ENCODE peak calls at places on chromosome 14, in four cellular contexts. One of them, this sample, is unnamed.
A peak's percentile ranks its signal among the peaks of the same experiment; 100 is the strongest.

GRCh38 chr14:100416921-100417451 is 93.8 kb downstream of the SLC25A47 start:
- DNase-seq in stimulated activated CD4-positive, alpha-beta T cell treated with anti-CD3 and anti-CD28 coated beads, Interleukin-2, amount 100 ng/mL, for 48 hours: no peak
- DNase-seq in HFF-Myc: no peak
- DNase-seq in hepatic stellate cell: peak; percentile 65
- DNase-seq in this sample: no peak

GRCh38 chr14:54189358-54190354 is 207.2 kb upstream of the CDKN3 start:
- DNase-seq in stimulated activated CD4-positive, alpha-beta T cell treated with anti-CD3 and anti-CD28 coated beads, Interleukin-2, amount 100 ng/mL, for 48 hours: no peak
- DNase-seq in HFF-Myc: peak; percentile 77
- DNase-seq in hepatic stellate cell: peak; percentile 48
- DNase-seq in this sample: no peak

GRCh38 chr14:89807151-89807550 is 147.4 kb downstream of the EFCAB11 start:
- DNase-seq in stimulated activated CD4-positive, alpha-beta T cell treated with anti-CD3 and anti-CD28 coated beads, Interleukin-2, amount 100 ng/mL, for 48 hours: no peak
- DNase-seq in HFF-Myc: no peak
- DNase-seq in hepatic stellate cell: no peak
- DNase-seq in this sample: no peak

GRCh38 chr14:51443195-51444018 is 203.4 kb downstream of the TMX1 start:
- DNase-seq in stimulated activated CD4-positive, alpha-beta T cell treated with anti-CD3 and anti-CD28 coated beads, Interleukin-2, amount 100 ng/mL, for 48 hours: no peak
- DNase-seq in HFF-Myc: peak; percentile 36
- DNase-seq in hepatic stellate cell: no peak
- DNase-seq in this sample: no peak

GRCh38 chr14:71583246-71583645 is 349.0 kb upstream of the RGS6 start:
- DNase-seq in stimulated activated CD4-positive, alpha-beta T cell treated with anti-CD3 and anti-CD28 coated beads, Interleukin-2, amount 100 ng/mL, for 48 hours: no peak
- DNase-seq in HFF-Myc: no peak
- DNase-seq in hepatic stellate cell: no peak
- DNase-seq in this sample: no peak

GRCh38 chr14:22314183-22314820 is 274.7 kb downstream of the DAD1 start:
- DNase-seq in stimulated activated CD4-positive, alpha-beta T cell treated with anti-CD3 and anti-CD28 coated beads, Interleukin-2, amount 100 ng/mL, for 48 hours: no peak
- DNase-seq in HFF-Myc: peak; percentile 27
- DNase-seq in hepatic stellate cell: no peak
- DNase-seq in this sample: peak; percentile 17

GRCh38 chr14:23483216-23483854 is 13.8 kb downstream of the NGDN start:
- DNase-seq in stimulated activated CD4-positive, alpha-beta T cell treated with anti-CD3 and anti-CD28 coated beads, Interleukin-2, amount 100 ng/mL, for 48 hours: no peak
- DNase-seq in HFF-Myc: no peak
- DNase-seq in hepatic stellate cell: peak; percentile 15
- DNase-seq in this sample: peak; percentile 18

GRCh38 chr14:90871605-90872233 is 55.5 kb upstream of the TTC7B start:
- DNase-seq in stimulated activated CD4-positive, alpha-beta T cell treated with anti-CD3 and anti-CD28 coated beads, Interleukin-2, amount 100 ng/mL, for 48 hours: no peak
- DNase-seq in HFF-Myc: peak; percentile 50
- DNase-seq in hepatic stellate cell: no peak
- DNase-seq in this sample: no peak

GRCh38 chr14:22556021-22556989 is 32.7 kb downstream of the DAD1 start:
- DNase-seq in stimulated activated CD4-positive, alpha-beta T cell treated with anti-CD3 and anti-CD28 coated beads, Interleukin-2, amount 100 ng/mL, for 48 hours: peak; percentile 90
- DNase-seq in HFF-Myc: no peak
- DNase-seq in hepatic stellate cell: peak; percentile 36
- DNase-seq in this sample: peak; percentile 73

GRCh38 chr14:102479107-102479506 is 30.5 kb downstream of the ANKRD9 start:
- DNase-seq in stimulated activated CD4-positive, alpha-beta T cell treated with anti-CD3 and anti-CD28 coated beads, Interleukin-2, amount 100 ng/mL, for 48 hours: no peak
- DNase-seq in HFF-Myc: no peak
- DNase-seq in hepatic stellate cell: no peak
- DNase-seq in this sample: no peak

GRCh38 chr14:99531221-99532096 is 50.2 kb downstream of the CCNK start:
- DNase-seq in stimulated activated CD4-positive, alpha-beta T cell treated with anti-CD3 and anti-CD28 coated beads, Interleukin-2, amount 100 ng/mL, for 48 hours: no peak
- DNase-seq in HFF-Myc: no peak
- DNase-seq in hepatic stellate cell: peak; percentile 82
- DNase-seq in this sample: no peak

GRCh38 chr14:84468153-84468552 is 1061.8 kb upstream of the FLRT2 start:
- DNase-seq in stimulated activated CD4-positive, alpha-beta T cell treated with anti-CD3 and anti-CD28 coated beads, Interleukin-2, amount 100 ng/mL, for 48 hours: no peak
- DNase-seq in HFF-Myc: peak; percentile 26
- DNase-seq in hepatic stellate cell: no peak
- DNase-seq in this sample: no peak

GRCh38 chr14:69247691-69248440 is 12.1 kb upstream of the GALNT16 start:
- DNase-seq in stimulated activated CD4-positive, alpha-beta T cell treated with anti-CD3 and anti-CD28 coated beads, Interleukin-2, amount 100 ng/mL, for 48 hours: no peak
- DNase-seq in HFF-Myc: peak; percentile 63
- DNase-seq in hepatic stellate cell: peak; percentile 36
- DNase-seq in this sample: no peak

GRCh38 chr14:31439554-31439953 is 17.8 kb downstream of the DTD2 start:
- DNase-seq in stimulated activated CD4-positive, alpha-beta T cell treated with anti-CD3 and anti-CD28 coated beads, Interleukin-2, amount 100 ng/mL, for 48 hours: no peak
- DNase-seq in HFF-Myc: no peak
- DNase-seq in hepatic stellate cell: no peak
- DNase-seq in this sample: no peak

GRCh38 chr14:64388533-64389243 is 535 bp downstream of the MTHFD1 start:
- DNase-seq in stimulated activated CD4-positive, alpha-beta T cell treated with anti-CD3 and anti-CD28 coated beads, Interleukin-2, amount 100 ng/mL, for 48 hours: no peak
- DNase-seq in HFF-Myc: no peak
- DNase-seq in hepatic stellate cell: peak; percentile 24
- DNase-seq in this sample: no peak

GRCh38 chr14:92846162-92846897 is 52.2 kb downstream of the GOLGA5 start:
- DNase-seq in stimulated activated CD4-positive, alpha-beta T cell treated with anti-CD3 and anti-CD28 coated beads, Interleukin-2, amount 100 ng/mL, for 48 hours: no peak
- DNase-seq in HFF-Myc: peak; percentile 21
- DNase-seq in hepatic stellate cell: peak; percentile 59
- DNase-seq in this sample: no peak